ENCODE peak calls at places on chromosomes 2 and 18, in five cellular contexts. U, V, R, O and M are unnamed samples.

GRCh38 chr2:102736607-102737409 is 25.0 kb upstream of the TMEM182 start:
- DNase-seq in U (peak; percentile 88), V (peak; percentile 52), R (peak; percentile 85), O (peak; percentile 91), M (peak; percentile 90)

GRCh38 chr2:157785200-157785599 is 90.9 kb downstream of the ACVR1 start:
- DNase-seq in U (no peak), V (no peak), R (no peak), O (no peak), M (peak; percentile 38)

GRCh38 chr18:75530548-75531211 is 103.2 kb upstream of the SMIM21 start:
- DNase-seq in U (no peak), V (no peak), R (no peak), O (no peak), M (no peak)

GRCh38 chr2:166293984-166294383 is 81.8 kb downstream of the SCN9A start:
- DNase-seq in U (no peak), V (no peak), R (no peak), O (no peak), M (no peak)

GRCh38 chr18:6009751-6010150 is 114.4 kb upstream of the TMEM200C start:
- DNase-seq in U (no peak), V (no peak), R (no peak), O (no peak), M (no peak)

GRCh38 chr18:43009666-43010065 is 105.8 kb downstream of the RIT2 start:
- DNase-seq in U (no peak), V (no peak), R (no peak), O (no peak), M (no peak)

GRCh38 chr2:168939061-168939460 is 38.0 kb downstream of the G6PC2 start:
- DNase-seq in U (no peak), V (no peak), R (no peak), O (no peak), M (no peak)

GRCh38 chr2:26577442-26578433 is 63.4 kb downstream of the CIB4 start:
- DNase-seq in U (peak; percentile 79), V (peak; percentile 57), R (peak; percentile 85), O (peak; percentile 89), M (peak; percentile 89)

GRCh38 chr18:36284671-36285295 is 12.7 kb upstream of the FHOD3 start:
- DNase-seq in U (no peak), V (peak; percentile 61), R (peak; percentile 46), O (peak; percentile 39), M (peak; percentile 78)

GRCh38 chr2:73307720-73308119 is 14.4 kb upstream of the EGR4 start:
- DNase-seq in U (no peak), V (no peak), R (no peak), O (no peak), M (no peak)

GRCh38 chr2:46857871-46858696 is 57.5 kb downstream of the MCFD2 start:
- DNase-seq in U (peak; percentile 25), V (no peak), R (no peak), O (no peak), M (no peak)

GRCh38 chr2:177187631-177188312 is 24.8 kb upstream of the HNRNPA3 start:
- DNase-seq in U (no peak), V (no peak), R (no peak), O (no peak), M (no peak)

GRCh38 chr2:237254911-237255578 is 158.9 kb downstream of the COL6A3 start:
- DNase-seq in U (no peak), V (no peak), R (no peak), O (no peak), M (no peak)

GRCh38 chr2:241771286-241772062 is 5.1 kb upstream of the GAL3ST2 start:
- DNase-seq in U (peak; percentile 72), V (no peak), R (peak; percentile 32), O (peak; percentile 60), M (peak; percentile 94)

GRCh38 chr2:138079976-138080375 is 115.7 kb downstream of the HNMT start:
- DNase-seq in U (no peak), V (no peak), R (no peak), O (no peak), M (no peak)

GRCh38 chr2:86337235-86338099 is at the start of gene REEP1:
- DNase-seq in U (peak; percentile 36), V (no peak), R (peak; percentile 43), O (peak; percentile 72), M (peak; percentile 81)

GRCh38 chr18:24009651-24010333 is 4.8 kb upstream of the TTC39C start:
- DNase-seq in U (no peak), V (no peak), R (no peak), O (no peak), M (no peak)

GRCh38 chr2:151482310-151482709 is 72.6 kb downstream of the RIF1 start:
- DNase-seq in U (no peak), V (no peak), R (no peak), O (no peak), M (no peak)

GRCh38 chr2:217950401-217950871 is 52.4 kb downstream of the TNS1 start:
- DNase-seq in U (peak; percentile 50), V (no peak), R (no peak), O (no peak), M (no peak)

GRCh38 chr18:48037481-48038271 is 107.2 kb upstream of the SMAD2 start:
- DNase-seq in U (no peak), V (no peak), R (peak; percentile 69), O (no peak), M (peak; percentile 56)
- TF ChIP-seq CTCF in U (no peak), V (no peak), R (peak; percentile 67), O (peak; percentile 32), M (peak; percentile 61)

GRCh38 chr2:1246239-1246638 is 167.0 kb upstream of the TPO start:
- DNase-seq in U (no peak), V (no peak), R (peak; percentile 45), O (no peak), M (no peak)
- TF ChIP-seq CTCF in U (no peak), V (no peak), R (peak; percentile 61), O (no peak), M (peak; percentile 39)

DNA sequence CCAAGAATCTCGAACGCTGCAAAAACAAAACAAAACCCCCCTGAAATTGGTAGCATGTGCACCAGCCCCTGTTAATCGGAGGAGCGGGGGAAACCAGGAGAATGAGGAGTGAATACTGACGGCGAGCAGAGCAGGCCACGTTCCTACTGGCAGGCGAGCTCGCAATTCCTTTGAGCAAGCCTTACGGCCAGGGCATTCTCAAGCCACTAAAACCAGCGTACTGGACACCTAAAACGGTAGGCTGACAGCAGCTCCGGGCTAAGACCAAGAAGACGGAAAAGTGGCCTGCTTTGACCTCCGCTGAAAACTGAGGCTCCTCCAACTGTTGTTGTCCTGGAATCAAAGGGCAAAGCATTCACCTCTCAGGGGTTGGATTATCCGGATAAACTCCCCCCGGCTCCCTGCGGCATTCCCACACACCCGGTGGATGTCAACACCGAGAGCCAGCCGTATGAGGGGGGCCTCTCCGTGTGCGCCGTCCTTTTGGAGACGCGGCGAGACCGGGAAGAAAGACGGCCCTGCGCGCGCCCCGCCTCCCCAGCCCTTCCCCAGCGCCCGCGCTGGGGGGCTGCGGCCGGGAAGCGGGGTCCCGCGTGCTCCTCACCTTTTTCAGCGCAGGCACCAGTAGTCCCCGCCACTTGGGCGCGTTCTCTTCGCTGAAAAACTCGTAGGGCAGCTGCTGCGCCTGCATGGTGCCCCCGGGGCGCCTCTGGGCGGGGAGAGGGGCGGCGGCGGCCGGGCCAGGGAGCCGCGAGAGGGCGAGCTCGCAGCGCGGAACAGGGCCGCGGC is 925 bp downstream of the SOS1 start:
- DNase-seq in U (peak; percentile 77), V (peak; percentile 24), R (peak; percentile 51), O (peak; percentile 86), M (peak; percentile 82)
- TF ChIP-seq CTCF in U (peak; percentile 34), V (peak; percentile 30), R (peak; percentile 34), O (peak; percentile 71), M (peak; percentile 29)

GRCh38 chr2:117523267-117523666 is 291.2 kb upstream of the DDX18 start:
- DNase-seq in U (peak; percentile 38), V (peak; percentile 20), R (no peak), O (no peak), M (no peak)
- TF ChIP-seq CTCF in U (no peak), V (no peak), R (no peak), O (no peak), M (no peak)